ENCODE peak calls at places on chromosomes 2 and 18, in six cellular contexts. Q is heart right ventricle, M is astrocyte of the spinal cord, X is astrocyte of the cerebellum, I is IMR-90, A is foreskin fibroblast. B is an unnamed sample.

GRCh38 chr2:108933691-108934117 is 55.3 kb downstream of the EDAR start:
- DNase-seq in Q (peak; percentile 49), X (no peak), A (no peak), I (no peak), M (no peak), B (no peak)

GRCh38 chr18:28404721-28405120 is 227.8 kb upstream of the CDH2 start:
- DNase-seq in Q (no peak), M (no peak), I (no peak), X (no peak), A (no peak), B (no peak)

GRCh38 chr2:47512581-47513083 is 109.7 kb downstream of the MSH2 start:
- DNase-seq in X (no peak), Q (no peak), I (peak; percentile 64), A (no peak), M (no peak), B (no peak)

GRCh38 chr2:14219306-14219705 is 413.2 kb upstream of the LRATD1 start:
- DNase-seq in A (no peak), M (no peak), Q (no peak), X (no peak), I (no peak), B (no peak)

GRCh38 chr2:71934595-71935263 is 212.9 kb downstream of the CYP26B1 start:
- DNase-seq in I (no peak), A (no peak), X (no peak), Q (peak; percentile 47), M (peak; percentile 7), B (no peak)

GRCh38 chr2:43452318-43452731 is 143.5 kb downstream of the THADA start:
- DNase-seq in X (no peak), M (no peak), Q (no peak), A (no peak), I (no peak), B (no peak)

GRCh38 chr2:101476605-101477208 is 1.8 kb upstream of the RFX8 start:
- DNase-seq in A (no peak), Q (no peak), M (no peak), X (no peak), I (peak; percentile 24), B (no peak)

GRCh38 chr2:69563021-69563420 is 80.5 kb downstream of the AAK1 start:
- DNase-seq in M (no peak), I (no peak), Q (no peak), X (no peak), A (no peak), B (no peak)

GRCh38 chr2:232977438-232977971 is 35.6 kb downstream of the NGEF start:
- DNase-seq in I (no peak), M (no peak), A (no peak), Q (no peak), X (no peak), B (no peak)

GRCh38 chr18:2908946-2909335 is 62.1 kb downstream of the EMILIN2 start:
- DNase-seq in I (no peak), A (no peak), Q (no peak), M (no peak), X (no peak), B (no peak)

GRCh38 chr2:137005173-137005572 is 239.8 kb downstream of the THSD7B start:
- DNase-seq in M (no peak), A (no peak), Q (no peak), I (no peak), X (no peak), B (no peak)

GRCh38 chr2:143701785-143702184 is 572.6 kb downstream of the ARHGAP15 start:
- DNase-seq in Q (no peak), M (no peak), I (no peak), A (no peak), X (no peak), B (no peak)

GRCh38 chr2:66430906-66431619 is 3.9 kb upstream of the MEIS1 start:
- DNase-seq in I (no peak), A (no peak), Q (no peak), M (no peak), X (no peak), B (no peak)

GRCh38 chr18:30763913-30764350 is 278.6 kb downstream of the DSC3 start:
- DNase-seq in M (no peak), A (no peak), I (no peak), X (no peak), Q (no peak), B (no peak)

GRCh38 chr2:53994735-53995538 is 24.1 kb upstream of the PSME4 start:
- DNase-seq in A (no peak), M (no peak), Q (no peak), X (no peak), I (no peak), B (peak; percentile 85)

GRCh38 chr2:95025406-95026319 is at the start of gene MAL:
- DNase-seq in I (no peak), Q (no peak), A (no peak), M (no peak), X (no peak), B (peak; percentile 16)

GRCh38 chr18:39675358-39675757 is 2109.8 kb upstream of the CELF4 start:
- DNase-seq in Q (no peak), X (peak; percentile 38), I (peak; percentile 59), A (peak; percentile 21), M (peak; percentile 72), B (no peak)

GRCh38 chr18:32920796-32921787 is 148.3 kb upstream of the KLHL14 start:
- DNase-seq in I (peak; percentile 95), Q (no peak), X (peak; percentile 90), M (peak; percentile 95), A (peak; percentile 80), B (no peak)

GRCh38 chr18:44130365-44130942 is 550.2 kb upstream of the SETBP1 start:
- DNase-seq in X (peak; percentile 27), Q (no peak), M (peak; percentile 53), A (peak; percentile 14), I (peak; percentile 3), B (no peak)

GRCh38 chr2:226902041-226902972 is 66.5 kb downstream of the RHBDD1 start:
- DNase-seq in X (no peak), M (peak; percentile 4), I (no peak), Q (no peak), A (no peak), B (no peak)
- H3K4me3 ChIP-seq in X (no peak overlapping the region), M (no peak overlapping the region), I (no peak overlapping the region), Q (no peak overlapping the region), A (no peak overlapping the region), B (no peak overlapping the region)

DNA sequence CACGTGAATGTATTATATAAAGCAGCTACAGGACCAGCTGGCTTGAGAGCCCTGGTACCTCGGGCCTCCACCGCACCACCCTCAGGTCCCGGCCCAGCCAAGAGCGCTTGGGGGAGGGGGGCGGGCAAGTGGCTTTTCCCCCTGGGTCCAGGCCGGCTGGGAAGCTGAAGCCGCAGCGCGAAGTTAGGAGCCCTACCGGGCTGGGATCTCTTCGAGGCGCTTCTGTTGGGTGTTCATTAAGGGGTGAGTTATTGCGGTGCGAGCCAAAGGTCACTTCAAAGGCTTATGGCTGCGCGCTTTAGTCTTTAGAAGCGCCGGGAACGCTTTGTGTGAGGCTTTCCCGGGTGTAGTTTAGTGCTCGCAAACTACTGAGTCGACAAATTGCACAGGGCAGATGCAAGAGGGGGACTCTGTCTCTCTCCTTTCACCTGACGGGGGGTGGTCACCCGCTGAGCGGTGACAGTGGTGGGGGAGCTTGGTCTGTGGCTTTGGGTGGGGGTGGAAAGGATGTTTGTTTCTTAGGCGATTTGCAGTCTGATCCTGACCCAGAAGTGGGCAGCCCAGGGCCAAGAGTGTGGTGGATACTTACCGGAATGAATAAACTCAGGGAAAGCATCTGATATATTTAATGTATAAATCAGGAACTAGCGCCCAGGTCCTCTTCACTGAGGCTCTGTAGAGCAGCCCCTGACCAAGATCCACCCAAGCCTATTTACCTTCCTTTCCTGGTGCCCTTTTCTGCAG is 6.0 kb downstream of the HOXD3 start:
- DNase-seq in A (no peak), I (no peak), X (no peak), M (no peak), Q (no peak), B (no peak)
- H3K4me3 ChIP-seq in A (no peak overlapping the region), I (no peak overlapping the region), X (no peak overlapping the region), M (no peak overlapping the region), Q (no peak overlapping the region), B (no peak overlapping the region)

GRCh38 chr2:237978058-237978712 is 11.4 kb downstream of the UBE2F start:
- DNase-seq in A (peak; percentile 56), Q (peak; percentile 21), M (no peak), I (peak; percentile 30), X (no peak), B (no peak)
- H3K4me3 ChIP-seq in A (no peak overlapping the region), Q (no peak overlapping the region), M (no peak overlapping the region), I (no peak overlapping the region), X (no peak overlapping the region), B (no peak overlapping the region)

GRCh38 chr18:52340466-52341378 is 725 bp downstream of the DCC start:
- DNase-seq in A (peak; percentile 8), Q (no peak), X (no peak), M (peak; percentile 23), I (no peak), B (no peak)

GRCh38 chr18:52337286-52337685 is 2.7 kb upstream of the DCC start:
- DNase-seq in M (peak; percentile 64), Q (no peak), X (no peak), A (peak; percentile 83), I (peak; percentile 61), B (no peak)

GRCh38 chr18:52341617-52342381 is 1.8 kb downstream of the DCC start:
- DNase-seq in I (no peak), A (peak; percentile 26), X (no peak), Q (no peak), M (peak; percentile 41), B (no peak)

GRCh38 chr18:52343138-52343537 is 3.1 kb downstream of the DCC start:
- DNase-seq in M (peak; percentile 32), Q (no peak), I (peak; percentile 2), X (no peak), A (peak; percentile 18), B (no peak)

DNA sequence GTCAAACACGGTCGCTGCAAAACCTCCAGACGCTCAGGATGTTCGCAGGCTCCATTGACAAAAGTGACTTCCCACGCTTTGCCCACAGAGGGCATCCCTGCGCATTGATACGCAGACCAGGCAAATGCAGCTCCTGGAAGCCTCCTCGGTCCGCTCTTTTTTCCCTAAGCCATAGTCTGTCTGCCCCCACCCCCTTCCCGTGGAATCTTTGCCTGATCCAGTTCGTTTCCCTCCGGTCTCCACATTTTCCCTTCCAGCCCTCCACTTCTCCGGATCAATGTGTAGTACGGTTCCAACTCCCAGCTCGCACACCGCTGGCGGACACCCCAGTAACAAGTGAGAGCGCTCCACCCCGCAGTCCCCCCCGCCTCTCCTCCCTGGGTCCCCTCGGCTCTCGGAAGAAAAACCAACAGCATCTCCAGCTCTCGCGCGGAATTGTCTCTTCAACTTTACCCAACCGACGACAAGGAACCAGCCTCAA is at the start of gene DCC:
- DNase-seq in A (peak; percentile 78), I (peak; percentile 45), Q (peak; percentile 18), M (peak; percentile 62), X (peak; percentile 45), B (no peak)
- H3K4me3 ChIP-seq in A (no peak within 1 kb of the TSS), I (no peak within 1 kb of the TSS), Q (no peak within 1 kb of the TSS), M (peak within 1 kb of the TSS; percentile 45), X (peak within 1 kb of the TSS; percentile 46), B (no peak within 1 kb of the TSS)

DNA sequence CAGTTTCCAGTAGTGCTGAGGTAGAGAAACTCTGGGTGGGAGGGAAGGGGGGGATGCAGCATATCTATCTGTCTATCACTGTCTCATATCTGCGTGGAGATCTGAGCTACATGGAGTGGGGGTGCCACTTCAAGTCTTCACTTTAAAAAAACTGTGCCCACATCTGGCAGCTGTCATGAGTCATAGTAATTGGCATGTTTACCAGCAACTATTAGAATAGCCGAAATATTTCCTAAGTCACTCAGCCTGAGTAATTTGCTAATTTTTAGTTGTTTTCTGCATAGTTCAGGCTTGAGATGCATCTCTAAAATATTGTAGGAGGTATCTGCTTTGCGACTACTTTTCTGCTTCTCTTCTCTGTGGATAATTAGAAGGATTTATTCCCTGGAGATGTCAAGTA is 254.2 kb upstream of the RBMS1 start:
- DNase-seq in Q (no peak), M (peak; percentile 57), X (no peak), I (peak; percentile 62), A (peak; percentile 85), B (no peak)
- H3K4me3 ChIP-seq in Q (no peak overlapping the region), M (no peak overlapping the region), X (no peak overlapping the region), I (no peak overlapping the region), A (no peak overlapping the region), B (no peak overlapping the region)

B was measured in CD8-positive, alpha-beta memory T cell.